ENCODE peak calls at places on chromosomes 3 and 15, in nine cellular contexts. One of them, this sample, is unnamed.

GRCh38 chr3:81315051-81315450 is 446.4 kb downstream of the GBE1 start:
- DNase-seq in left ventricle myocardium inferior: no peak
- DNase-seq in cardiac fibroblast: no peak
- DNase-seq in AG10803: no peak
- DNase-seq in OCI-LY7: no peak
- DNase-seq in foreskin keratinocyte: no peak
- DNase-seq in choroid plexus epithelial cell: no peak
- DNase-seq in neural crest cell: no peak
- DNase-seq in neural progenitor cell: no peak
- DNase-seq in this sample: no peak

GRCh38 chr15:47675735-47676134 is 41.6 kb upstream of the SEMA6D start:
- DNase-seq in cardiac fibroblast: no peak
- DNase-seq in AG10803: no peak
- DNase-seq in left ventricle myocardium inferior: no peak
- DNase-seq in neural crest cell: no peak
- DNase-seq in choroid plexus epithelial cell: no peak
- DNase-seq in neural progenitor cell: peak
- DNase-seq in OCI-LY7: no peak
- DNase-seq in foreskin keratinocyte: no peak
- DNase-seq in this sample: no peak

GRCh38 chr15:73704869-73705645 is 20.9 kb downstream of the CD276 start:
- DNase-seq in left ventricle myocardium inferior: peak
- DNase-seq in neural crest cell: peak
- DNase-seq in OCI-LY7: peak
- DNase-seq in choroid plexus epithelial cell: peak
- DNase-seq in neural progenitor cell: peak
- DNase-seq in AG10803: peak
- DNase-seq in cardiac fibroblast: peak
- DNase-seq in foreskin keratinocyte: no peak
- DNase-seq in this sample: no peak

GRCh38 chr3:11465744-11466611 is 177.7 kb downstream of the VGLL4 start:
- DNase-seq in choroid plexus epithelial cell: peak
- DNase-seq in OCI-LY7: no peak
- DNase-seq in neural crest cell: no peak
- DNase-seq in left ventricle myocardium inferior: no peak
- DNase-seq in foreskin keratinocyte: no peak
- DNase-seq in AG10803: peak
- DNase-seq in cardiac fibroblast: peak
- DNase-seq in neural progenitor cell: no peak
- DNase-seq in this sample: no peak

GRCh38 chr3:5021571-5022092 is 42.4 kb downstream of the BHLHE40 start:
- DNase-seq in left ventricle myocardium inferior: no peak
- DNase-seq in neural progenitor cell: no peak
- DNase-seq in AG10803: peak
- DNase-seq in neural crest cell: no peak
- DNase-seq in foreskin keratinocyte: peak
- DNase-seq in OCI-LY7: no peak
- DNase-seq in choroid plexus epithelial cell: peak
- DNase-seq in cardiac fibroblast: no peak
- DNase-seq in this sample: peak

GRCh38 chr15:39140060-39140604 is 440.7 kb upstream of the THBS1 start:
- DNase-seq in left ventricle myocardium inferior: no peak
- DNase-seq in choroid plexus epithelial cell: peak
- DNase-seq in OCI-LY7: no peak
- DNase-seq in AG10803: peak
- DNase-seq in foreskin keratinocyte: peak
- DNase-seq in cardiac fibroblast: peak
- DNase-seq in neural progenitor cell: no peak
- DNase-seq in neural crest cell: no peak
- DNase-seq in this sample: peak

GRCh38 chr3:71168043-71168720 is 415.3 kb downstream of the FOXP1 start:
- DNase-seq in AG10803: peak
- DNase-seq in foreskin keratinocyte: no peak
- DNase-seq in neural progenitor cell: no peak
- DNase-seq in OCI-LY7: no peak
- DNase-seq in neural crest cell: no peak
- DNase-seq in cardiac fibroblast: peak
- DNase-seq in choroid plexus epithelial cell: peak
- DNase-seq in left ventricle myocardium inferior: no peak
- DNase-seq in this sample: peak

GRCh38 chr3:151008699-151009098 is 36.2 kb upstream of the CLRN1 start:
- DNase-seq in choroid plexus epithelial cell: peak
- DNase-seq in AG10803: peak
- DNase-seq in OCI-LY7: no peak
- DNase-seq in foreskin keratinocyte: no peak
- DNase-seq in neural crest cell: no peak
- DNase-seq in cardiac fibroblast: peak
- DNase-seq in left ventricle myocardium inferior: no peak
- DNase-seq in neural progenitor cell: peak
- DNase-seq in this sample: peak

GRCh38 chr3:17258823-17259436 is 374.2 kb downstream of the PLCL2 start:
- DNase-seq in neural progenitor cell: peak
- DNase-seq in neural crest cell: peak
- DNase-seq in left ventricle myocardium inferior: no peak
- DNase-seq in foreskin keratinocyte: no peak
- DNase-seq in choroid plexus epithelial cell: peak
- DNase-seq in cardiac fibroblast: peak
- DNase-seq in AG10803: peak
- DNase-seq in OCI-LY7: peak
- DNase-seq in this sample: peak

GRCh38 chr3:169430687-169431404 is 232.7 kb downstream of the MECOM start:
- DNase-seq in AG10803: no peak
- DNase-seq in choroid plexus epithelial cell: peak
- DNase-seq in left ventricle myocardium inferior: no peak
- DNase-seq in neural progenitor cell: no peak
- DNase-seq in OCI-LY7: peak
- DNase-seq in foreskin keratinocyte: peak
- DNase-seq in cardiac fibroblast: peak
- DNase-seq in neural crest cell: no peak
- DNase-seq in this sample: no peak

GRCh38 chr15:39580630-39581500 is at the start of gene THBS1:
- DNase-seq in OCI-LY7: no peak
- DNase-seq in left ventricle myocardium inferior: peak
- DNase-seq in neural progenitor cell: peak
- DNase-seq in AG10803: peak
- DNase-seq in choroid plexus epithelial cell: peak
- DNase-seq in neural crest cell: peak
- DNase-seq in cardiac fibroblast: peak
- DNase-seq in foreskin keratinocyte: peak
- DNase-seq in this sample: peak

GRCh38 chr15:76340802-76341365 is 4.3 kb downstream of the ISL2 start:
- DNase-seq in OCI-LY7: no peak
- DNase-seq in neural crest cell: peak
- DNase-seq in choroid plexus epithelial cell: no peak
- DNase-seq in AG10803: no peak
- DNase-seq in cardiac fibroblast: no peak
- DNase-seq in neural progenitor cell: peak
- DNase-seq in left ventricle myocardium inferior: no peak
- DNase-seq in foreskin keratinocyte: no peak
- DNase-seq in this sample: no peak

GRCh38 chr3:11739712-11740111 is 96.0 kb upstream of the VGLL4 start:
- DNase-seq in choroid plexus epithelial cell: no peak
- DNase-seq in neural progenitor cell: no peak
- DNase-seq in neural crest cell: no peak
- DNase-seq in AG10803: peak
- DNase-seq in left ventricle myocardium inferior: no peak
- DNase-seq in OCI-LY7: no peak
- DNase-seq in foreskin keratinocyte: no peak
- DNase-seq in cardiac fibroblast: peak
- DNase-seq in this sample: no peak

GRCh38 chr3:19147905-19148767 is at the start of gene KCNH8:
- DNase-seq in neural progenitor cell: peak
- DNase-seq in OCI-LY7: peak
- DNase-seq in foreskin keratinocyte: no peak
- DNase-seq in neural crest cell: peak
- DNase-seq in AG10803: no peak
- DNase-seq in left ventricle myocardium inferior: no peak
- DNase-seq in choroid plexus epithelial cell: no peak
- DNase-seq in cardiac fibroblast: no peak
- DNase-seq in this sample: no peak

GRCh38 chr15:74808840-74809229 is 3.8 kb upstream of the LMAN1L start:
- DNase-seq in foreskin keratinocyte: no peak
- DNase-seq in left ventricle myocardium inferior: no peak
- DNase-seq in choroid plexus epithelial cell: no peak
- DNase-seq in AG10803: no peak
- DNase-seq in OCI-LY7: no peak
- DNase-seq in cardiac fibroblast: no peak
- DNase-seq in neural progenitor cell: peak
- DNase-seq in neural crest cell: no peak
- DNase-seq in this sample: no peak
- TF ChIP-seq CTCF in foreskin keratinocyte: no peak
- TF ChIP-seq CTCF in left ventricle myocardium inferior: no peak
- TF ChIP-seq CTCF in choroid plexus epithelial cell: peak
- TF ChIP-seq CTCF in AG10803: no peak
- TF ChIP-seq CTCF in OCI-LY7: peak
- TF ChIP-seq CTCF in cardiac fibroblast: no peak
- TF ChIP-seq CTCF in neural progenitor cell: peak
- TF ChIP-seq CTCF in neural crest cell: peak
- TF ChIP-seq CTCF in this sample: peak

DNA sequence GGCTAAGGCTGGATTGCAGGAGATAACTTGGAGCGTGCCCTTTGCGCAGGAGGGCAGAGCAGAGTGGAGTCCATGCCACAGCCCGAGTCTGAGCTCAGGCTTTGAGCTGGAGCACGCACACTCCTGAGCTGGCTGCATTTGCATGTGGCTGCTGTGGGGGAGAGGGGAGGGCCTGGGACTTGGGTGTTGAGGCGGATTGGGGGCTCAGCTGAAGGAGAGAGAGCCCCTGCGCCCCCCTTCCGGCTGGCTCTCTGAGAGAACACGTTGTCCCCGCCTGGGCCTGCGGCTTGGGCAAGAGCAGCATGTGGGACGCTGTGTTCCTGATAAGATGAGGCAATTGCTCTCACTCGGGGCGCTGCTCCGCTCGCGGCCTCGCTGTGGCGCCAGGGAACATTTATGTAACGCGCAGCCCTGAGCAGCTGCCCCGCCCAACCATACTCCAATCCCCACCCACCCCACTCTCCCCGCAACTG is 39.1 kb downstream of the KLF13 start:
- DNase-seq in OCI-LY7: peak
- DNase-seq in choroid plexus epithelial cell: peak
- DNase-seq in AG10803: peak
- DNase-seq in left ventricle myocardium inferior: peak
- DNase-seq in neural crest cell: peak
- DNase-seq in neural progenitor cell: peak
- DNase-seq in cardiac fibroblast: peak
- DNase-seq in foreskin keratinocyte: no peak
- DNase-seq in this sample: peak
- TF ChIP-seq CTCF in OCI-LY7: peak
- TF ChIP-seq CTCF in choroid plexus epithelial cell: peak
- TF ChIP-seq CTCF in AG10803: peak
- TF ChIP-seq CTCF in left ventricle myocardium inferior: peak
- TF ChIP-seq CTCF in neural crest cell: peak
- TF ChIP-seq CTCF in neural progenitor cell: peak
- TF ChIP-seq CTCF in cardiac fibroblast: peak
- TF ChIP-seq CTCF in foreskin keratinocyte: peak
- TF ChIP-seq CTCF in this sample: peak

DNA sequence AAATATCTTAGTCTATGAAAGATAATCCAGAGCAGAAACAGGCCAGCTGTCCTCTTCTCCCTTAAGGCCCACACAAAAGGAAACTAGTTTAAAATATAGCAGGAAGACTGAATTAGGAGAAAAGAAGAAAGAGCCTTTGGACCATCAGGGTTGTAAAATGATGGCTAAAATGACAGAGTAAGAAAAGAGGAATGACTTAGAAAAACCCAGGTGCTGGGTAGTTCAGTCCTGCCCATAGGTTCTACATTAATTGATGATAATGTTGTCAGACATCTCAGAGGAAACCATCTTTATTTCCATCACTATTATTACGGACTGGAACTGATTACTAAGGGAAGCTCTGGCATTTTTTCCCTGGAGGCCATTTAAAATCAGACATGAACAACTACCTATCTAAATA is 142.8 kb upstream of the STT3B start:
- DNase-seq in AG10803: no peak
- DNase-seq in neural crest cell: no peak
- DNase-seq in foreskin keratinocyte: no peak
- DNase-seq in cardiac fibroblast: no peak
- DNase-seq in choroid plexus epithelial cell: no peak
- DNase-seq in neural progenitor cell: no peak
- DNase-seq in OCI-LY7: no peak
- DNase-seq in left ventricle myocardium inferior: no peak
- DNase-seq in this sample: no peak
- TF ChIP-seq CTCF in AG10803: no peak
- TF ChIP-seq CTCF in neural crest cell: no peak
- TF ChIP-seq CTCF in foreskin keratinocyte: no peak
- TF ChIP-seq CTCF in cardiac fibroblast: no peak
- TF ChIP-seq CTCF in choroid plexus epithelial cell: no peak
- TF ChIP-seq CTCF in neural progenitor cell: no peak
- TF ChIP-seq CTCF in OCI-LY7: no peak
- TF ChIP-seq CTCF in left ventricle myocardium inferior: no peak
- TF ChIP-seq CTCF in this sample: no peak

GRCh38 chr3:187456268-187456667 is 88.1 kb downstream of the RTP4 start:
- DNase-seq in cardiac fibroblast: peak
- DNase-seq in OCI-LY7: no peak
- DNase-seq in neural progenitor cell: no peak
- DNase-seq in AG10803: peak
- DNase-seq in foreskin keratinocyte: no peak
- DNase-seq in left ventricle myocardium inferior: peak
- DNase-seq in choroid plexus epithelial cell: peak
- DNase-seq in neural crest cell: no peak
- DNase-seq in this sample: no peak

GRCh38 chr3:187448674-187449073 is 80.5 kb downstream of the RTP4 start:
- DNase-seq in neural progenitor cell: no peak
- DNase-seq in foreskin keratinocyte: no peak
- DNase-seq in cardiac fibroblast: no peak
- DNase-seq in neural crest cell: no peak
- DNase-seq in left ventricle myocardium inferior: no peak
- DNase-seq in choroid plexus epithelial cell: no peak
- DNase-seq in OCI-LY7: no peak
- DNase-seq in AG10803: no peak
- DNase-seq in this sample: no peak

GRCh38 chr3:187450791-187451190 is 82.6 kb downstream of the RTP4 start:
- DNase-seq in foreskin keratinocyte: no peak
- DNase-seq in OCI-LY7: no peak
- DNase-seq in cardiac fibroblast: no peak
- DNase-seq in neural progenitor cell: peak
- DNase-seq in neural crest cell: no peak
- DNase-seq in AG10803: no peak
- DNase-seq in choroid plexus epithelial cell: no peak
- DNase-seq in left ventricle myocardium inferior: no peak
- DNase-seq in this sample: no peak

GRCh38 chr3:187458383-187458782 is 90.2 kb downstream of the RTP4 start:
- DNase-seq in foreskin keratinocyte: no peak
- DNase-seq in OCI-LY7: no peak
- DNase-seq in left ventricle myocardium inferior: no peak
- DNase-seq in AG10803: no peak
- DNase-seq in cardiac fibroblast: no peak
- DNase-seq in neural progenitor cell: no peak
- DNase-seq in choroid plexus epithelial cell: no peak
- DNase-seq in neural crest cell: no peak
- DNase-seq in this sample: no peak

DNA sequence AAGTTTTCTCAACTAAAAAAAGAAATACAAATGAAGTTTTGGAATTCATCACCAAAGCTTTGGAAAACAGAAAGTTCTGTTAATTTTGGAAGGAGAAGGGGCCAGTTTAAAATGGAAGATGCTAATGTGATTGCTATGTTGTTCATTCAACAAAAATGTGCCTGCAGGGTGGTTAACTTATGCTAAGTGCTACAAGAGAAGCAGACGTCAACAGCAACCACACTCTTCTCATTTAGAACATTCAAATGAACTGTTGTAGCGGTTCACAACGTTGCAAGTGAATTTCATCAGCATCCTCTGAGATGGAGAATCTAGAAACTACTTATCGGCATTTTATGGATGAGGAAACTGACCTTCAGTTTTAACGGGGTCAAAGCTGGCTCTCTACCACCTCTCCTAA is 86.2 kb downstream of the RTP4 start:
- DNase-seq in OCI-LY7: no peak
- DNase-seq in neural crest cell: no peak
- DNase-seq in neural progenitor cell: no peak
- DNase-seq in left ventricle myocardium inferior: no peak
- DNase-seq in AG10803: peak
- DNase-seq in foreskin keratinocyte: no peak
- DNase-seq in choroid plexus epithelial cell: no peak
- DNase-seq in cardiac fibroblast: no peak
- DNase-seq in this sample: no peak
- TF ChIP-seq CTCF in OCI-LY7: no peak
- TF ChIP-seq CTCF in neural crest cell: no peak
- TF ChIP-seq CTCF in neural progenitor cell: no peak
- TF ChIP-seq CTCF in left ventricle myocardium inferior: no peak
- TF ChIP-seq CTCF in AG10803: no peak
- TF ChIP-seq CTCF in foreskin keratinocyte: no peak
- TF ChIP-seq CTCF in choroid plexus epithelial cell: no peak
- TF ChIP-seq CTCF in cardiac fibroblast: no peak
- TF ChIP-seq CTCF in this sample: no peak

This sample was measured in HFFc6.